ENCODE peak calls at places on chromosomes 16 and 17, in seven cellular contexts. I is GM12878, J is HepG2, L is H1, Q is SK-N-SH, T is K562, S is HCT116. O is an unnamed sample.

GRCh38 chr17:19787733-19788357 is 39.7 kb upstream of the ALDH3A1 start:
- DNase-seq in I (no peak), J (no peak), L (no peak), Q (no peak), T (no peak), S (no peak), O (no peak)

GRCh38 chr16:15924996-15925395 is 24.4 kb upstream of the ABCC1 start:
- DNase-seq in I (no peak), J (no peak), L (no peak), Q (no peak), T (no peak), S (no peak), O (no peak)

GRCh38 chr16:50694206-50694605 is 800 bp downstream of the NOD2 start:
- DNase-seq in I (no peak), J (no peak), L (no peak), Q (no peak), T (no peak), S (no peak), O (no peak)

GRCh38 chr17:2975469-2975958 is 87.9 kb downstream of the OR1D5 start:
- DNase-seq in I (no peak), J (peak), L (no peak), Q (peak), T (peak), S (peak), O (peak)

GRCh38 chr17:35002876-35003551 is 22.7 kb downstream of the LIG3 start:
- DNase-seq in I (no peak), J (no peak), L (no peak), Q (no peak), T (no peak), S (no peak), O (no peak)

GRCh38 chr16:50446861-50447260 is 78.1 kb upstream of the BRD7 start:
- DNase-seq in I (no peak), J (no peak), L (no peak), Q (no peak), T (no peak), S (no peak), O (no peak)

GRCh38 chr17:77327566-77328463 is 187.0 kb downstream of the SEC14L1 start:
- DNase-seq in I (no peak), J (no peak), L (no peak), Q (peak), T (no peak), S (no peak), O (no peak)

GRCh38 chr17:82019208-82019727 is 3.4 kb downstream of the CENPX start:
- DNase-seq in I (no peak), J (no peak), L (no peak), Q (no peak), T (no peak), S (no peak), O (no peak)

GRCh38 chr16:49697631-49698030 is 158.3 kb downstream of the ZNF423 start:
- DNase-seq in I (no peak), J (no peak), L (no peak), Q (no peak), T (no peak), S (no peak), O (no peak)

GRCh38 chr16:11327277-11328171 is 17.7 kb upstream of the RMI2 start:
- DNase-seq in I (peak), J (no peak), L (no peak), Q (no peak), T (no peak), S (no peak), O (no peak)

GRCh38 chr17:80724723-80725388 is 180.2 kb downstream of the RPTOR start:
- DNase-seq in I (no peak), J (no peak), L (no peak), Q (peak), T (no peak), S (peak), O (no peak)

GRCh38 chr17:73165616-73166404 is 1.0 kb downstream of the SSTR2 start:
- DNase-seq in I (no peak), J (no peak), L (no peak), Q (peak), T (no peak), S (no peak), O (no peak)

GRCh38 chr16:50209548-50210265 is 56.6 kb downstream of the TENT4B start:
- DNase-seq in I (no peak), J (no peak), L (no peak), Q (no peak), T (no peak), S (no peak), O (no peak)

GRCh38 chr16:50592996-50593395 is 44.8 kb downstream of the NKD1 start:
- DNase-seq in I (no peak), J (no peak), L (no peak), Q (no peak), T (no peak), S (no peak), O (no peak)

GRCh38 chr17:34199449-34199848 is 55.6 kb upstream of the CCL2 start:
- DNase-seq in I (no peak), J (no peak), L (no peak), Q (no peak), T (no peak), S (no peak), O (no peak)

GRCh38 chr17:20210614-20211013 is 201.5 kb downstream of the SPECC1 start:
- DNase-seq in I (no peak), J (no peak), L (no peak), Q (no peak), T (no peak), S (no peak), O (no peak)

GRCh38 chr16:28882476-28883180 is 4.3 kb downstream of the ATP2A1 start:
- DNase-seq in I (no peak), J (no peak), L (no peak), Q (no peak), T (no peak), S (no peak), O (no peak)
- TF ChIP-seq JUND in I (no peak), J (no peak), L (no peak), Q (no peak), T (no peak), S (no peak), O (no peak)

GRCh38 chr16:1823821-1824220 is 2.8 kb downstream of the HAGH start:
- DNase-seq in I (no peak), J (peak), L (no peak), Q (no peak), T (peak), S (no peak), O (peak)
- TF ChIP-seq JUND in I (no peak), J (no peak), L (no peak), Q (no peak), T (no peak), S (no peak), O (no peak)

DNA sequence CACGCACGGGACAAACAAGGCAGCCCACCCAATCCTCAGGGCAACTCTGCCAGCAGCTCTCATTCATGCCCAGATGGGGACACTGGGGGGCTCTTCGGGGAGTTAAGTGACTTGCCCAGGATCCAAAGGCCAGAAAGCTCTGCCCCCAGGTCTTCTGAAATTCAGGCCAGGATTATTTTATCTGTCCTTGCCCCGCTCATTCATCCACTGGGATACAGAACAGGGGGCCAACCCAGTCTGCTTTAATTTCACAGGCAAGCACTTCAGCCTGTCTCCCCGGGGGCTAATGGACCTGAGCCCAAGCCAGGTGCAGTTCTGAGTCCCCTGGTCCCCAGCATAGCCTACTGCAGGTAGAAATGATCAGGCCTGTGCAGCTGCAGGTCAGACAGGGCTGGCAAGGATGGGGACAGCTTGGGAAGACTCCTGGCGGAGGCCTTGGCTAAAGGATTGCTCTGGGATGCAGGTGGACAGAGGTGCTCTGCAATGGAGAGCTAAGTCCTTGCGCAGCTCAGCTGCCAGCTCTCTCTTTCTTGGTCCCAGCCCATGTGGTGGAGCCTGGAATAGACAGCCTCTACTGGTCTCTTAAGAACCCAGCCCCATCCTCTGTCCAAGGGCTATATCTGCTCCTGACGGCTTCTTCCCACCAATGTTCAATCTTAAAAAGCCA is 766 bp upstream of the B3GNT9 start:
- DNase-seq in I (no peak), J (no peak), L (no peak), Q (no peak), T (no peak), S (no peak), O (no peak)
- TF ChIP-seq JUND in I (no peak), J (no peak), L (no peak), Q (no peak), T (no peak), S (no peak), O (no peak)

DNA sequence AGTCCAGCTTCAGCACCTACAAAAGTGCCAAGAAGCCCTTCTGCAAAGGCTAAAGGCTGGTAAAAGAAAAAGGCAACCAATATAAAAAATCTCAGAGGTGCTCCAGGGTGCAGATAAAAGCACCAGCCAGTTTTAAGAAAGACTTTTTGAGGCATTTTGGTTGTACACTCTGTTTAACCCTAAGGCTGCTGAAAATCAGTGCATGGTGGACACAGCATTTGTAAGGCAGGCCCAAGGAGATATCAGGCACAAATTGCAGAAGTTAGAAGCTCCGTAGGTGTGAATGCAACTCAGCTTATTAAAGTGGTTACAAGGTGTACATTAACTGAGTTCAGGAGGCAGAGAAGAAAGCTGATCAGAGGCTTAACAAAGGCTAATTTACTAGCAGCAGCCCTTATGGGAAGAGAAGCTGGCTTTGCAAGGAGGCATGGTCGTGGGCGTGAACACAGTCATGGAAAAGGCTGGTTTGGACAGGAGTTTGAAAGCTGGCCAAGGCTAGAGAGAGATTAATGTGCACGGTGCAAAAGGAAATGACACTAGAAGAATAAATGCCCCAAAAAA is 21.1 kb downstream of the ACSM1 start:
- DNase-seq in I (peak), J (no peak), L (no peak), Q (no peak), T (peak), S (no peak), O (no peak)
- TF ChIP-seq JUND in I (no peak), J (no peak), L (no peak), Q (no peak), T (no peak), S (no peak), O (no peak)

GRCh38 chr16:13517856-13518255 is 402.1 kb upstream of the ERCC4 start:
- DNase-seq in I (no peak), J (no peak), L (no peak), Q (no peak), T (no peak), S (no peak), O (no peak)
- TF ChIP-seq JUND in I (no peak), J (no peak), L (no peak), Q (no peak), T (no peak), S (no peak), O (no peak)

GRCh38 chr16:81831722-81832126 is 52.6 kb downstream of the PLCG2 start:
- DNase-seq in I (peak), J (no peak), L (no peak), Q (no peak), T (peak), S (no peak), O (no peak)
- TF ChIP-seq JUND in I (no peak), J (no peak), L (no peak), Q (no peak), T (no peak), S (no peak), O (no peak)

GRCh38 chr16:89572478-89573205 is 2.9 kb upstream of the CPNE7 start:
- DNase-seq in I (no peak), J (peak), L (no peak), Q (peak), T (no peak), S (no peak), O (no peak)

GRCh38 chr16:89573826-89574680 is 1.5 kb upstream of the CPNE7 start:
- DNase-seq in I (no peak), J (no peak), L (no peak), Q (no peak), T (no peak), S (no peak), O (peak)

GRCh38 chr16:89575247-89576172 is at the start of gene CPNE7:
- DNase-seq in I (no peak), J (no peak), L (no peak), Q (peak), T (peak), S (no peak), O (no peak)

GRCh38 chr16:89576173-89577054 is 856 bp downstream of the CPNE7 start:
- DNase-seq in I (no peak), J (no peak), L (no peak), Q (no peak), T (no peak), S (no peak), O (no peak)

GRCh38 chr16:89574681-89575246 is 794 bp upstream of the CPNE7 start:
- DNase-seq in I (no peak), J (no peak), L (no peak), Q (no peak), T (peak), S (peak), O (no peak)
- TF ChIP-seq JUND in I (no peak), J (no peak), L (no peak), Q (no peak), T (peak), S (no peak), O (no peak)

GRCh38 chr17:42436401-42436800 is 13.3 kb upstream of the CAVIN1 start:
- DNase-seq in I (no peak), J (peak), L (no peak), Q (no peak), T (no peak), S (no peak), O (no peak)

GRCh38 chr17:42441717-42442565 is 16.7 kb upstream of the ATP6V0A1 start:
- DNase-seq in I (no peak), J (peak), L (no peak), Q (no peak), T (no peak), S (no peak), O (no peak)

DNA sequence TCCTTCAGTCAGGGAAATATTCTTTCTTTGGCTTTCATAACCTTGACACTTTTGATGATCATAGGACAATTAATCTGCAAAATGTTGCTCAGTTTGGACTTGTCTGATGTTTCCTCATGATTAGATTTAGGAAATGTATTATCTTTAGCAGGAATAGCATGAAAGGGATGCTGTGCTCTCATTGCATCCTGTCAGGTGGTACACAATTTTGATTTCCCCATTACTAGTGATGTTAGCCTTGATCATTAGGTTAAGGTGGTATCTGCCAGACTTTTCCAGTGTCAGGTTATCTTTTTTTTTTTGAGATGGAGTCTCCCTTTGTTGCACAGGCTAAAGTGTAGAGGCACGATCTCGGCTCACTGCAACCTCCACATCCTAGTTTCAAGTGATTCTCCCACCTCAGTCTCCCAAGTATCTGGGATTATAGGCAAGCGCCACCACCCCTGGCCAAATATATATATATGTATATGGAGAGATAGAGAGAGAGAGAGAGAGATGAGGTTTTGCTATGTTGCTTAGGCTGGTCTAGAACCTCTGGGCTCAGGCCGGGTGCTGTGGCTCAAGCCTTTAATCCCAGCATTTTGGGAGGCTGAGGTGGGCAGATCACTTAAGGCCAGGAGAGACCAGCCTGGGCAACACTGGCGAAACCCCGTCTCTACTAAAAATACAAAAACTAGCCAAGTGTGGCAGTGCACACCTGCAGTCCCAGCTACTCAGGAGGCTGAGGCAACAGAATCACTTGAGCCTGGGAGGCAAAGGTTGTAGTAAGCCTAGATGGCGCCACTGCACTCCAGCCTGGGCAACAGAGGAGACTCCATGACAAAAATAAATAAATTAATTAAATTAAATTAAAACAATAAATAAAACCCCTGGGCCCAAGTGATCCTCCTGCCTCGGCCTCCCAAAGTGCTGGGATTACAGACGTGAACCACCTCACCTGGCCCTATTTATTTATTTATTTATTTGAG is 15.8 kb upstream of the CAVIN1 start:
- DNase-seq in I (no peak), J (peak), L (no peak), Q (no peak), T (peak), S (no peak), O (peak)
- TF ChIP-seq JUND in I (no peak), J (no peak), L (no peak), Q (no peak), T (no peak), S (no peak), O (no peak)

GRCh38 chr17:17740627-17741237 is 59.5 kb downstream of the RAI1 start:
- DNase-seq in I (no peak), J (no peak), L (no peak), Q (no peak), T (no peak), S (no peak), O (no peak)

GRCh38 chr17:17741346-17742023 is 60.2 kb downstream of the RAI1 start:
- DNase-seq in I (no peak), J (no peak), L (no peak), Q (peak), T (no peak), S (no peak), O (no peak)

GRCh38 chr17:17737938-17738894 is 57.0 kb downstream of the RAI1 start:
- DNase-seq in I (no peak), J (no peak), L (no peak), Q (peak), T (no peak), S (no peak), O (no peak)

GRCh38 chr17:17738901-17739300 is 57.6 kb downstream of the RAI1 start:
- DNase-seq in I (no peak), J (no peak), L (no peak), Q (no peak), T (no peak), S (no peak), O (no peak)

GRCh38 chr17:17739388-17740066 is 58.3 kb downstream of the RAI1 start:
- DNase-seq in I (no peak), J (no peak), L (no peak), Q (peak), T (peak), S (no peak), O (no peak)
- TF ChIP-seq JUND in I (no peak), J (no peak), L (no peak), Q (peak), T (peak), S (no peak), O (no peak)